ENCODE peak calls at places on chromosome 4, in ten cellular contexts. One of them, this sample, is unnamed.

GRCh38 chr4:70505152-70505748 is 13.1 kb upstream of the AMTN start:
- DNase-seq in progenitor cell of endocrine pancreas: peak
- DNase-seq in ACHN: peak
- DNase-seq in CD4-positive, alpha-beta memory T cell: peak
- DNase-seq in GM06990: peak
- DNase-seq in HepG2: peak
- DNase-seq in EL: peak
- DNase-seq in Kasumi-1: peak
- DNase-seq in AG04449: no peak
- DNase-seq in nephron progenitor cell: peak
- DNase-seq in this sample: no peak

GRCh38 chr4:2924765-2925301 is 38.4 kb downstream of the NOP14 start:
- DNase-seq in progenitor cell of endocrine pancreas: no peak
- DNase-seq in ACHN: no peak
- DNase-seq in CD4-positive, alpha-beta memory T cell: no peak
- DNase-seq in GM06990: no peak
- DNase-seq in HepG2: no peak
- DNase-seq in EL: no peak
- DNase-seq in Kasumi-1: no peak
- DNase-seq in AG04449: no peak
- DNase-seq in nephron progenitor cell: no peak
- DNase-seq in this sample: no peak

GRCh38 chr4:95181446-95182306 is 367.1 kb downstream of the UNC5C start:
- DNase-seq in progenitor cell of endocrine pancreas: no peak
- DNase-seq in ACHN: no peak
- DNase-seq in CD4-positive, alpha-beta memory T cell: peak
- DNase-seq in GM06990: no peak
- DNase-seq in HepG2: no peak
- DNase-seq in EL: no peak
- DNase-seq in Kasumi-1: no peak
- DNase-seq in AG04449: no peak
- DNase-seq in nephron progenitor cell: peak
- DNase-seq in this sample: no peak

GRCh38 chr4:182189107-182189878 is 53.9 kb upstream of the TENM3 start:
- DNase-seq in progenitor cell of endocrine pancreas: no peak
- DNase-seq in ACHN: no peak
- DNase-seq in CD4-positive, alpha-beta memory T cell: no peak
- DNase-seq in GM06990: no peak
- DNase-seq in HepG2: no peak
- DNase-seq in EL: peak
- DNase-seq in Kasumi-1: no peak
- DNase-seq in AG04449: peak
- DNase-seq in nephron progenitor cell: peak
- DNase-seq in this sample: no peak

GRCh38 chr4:149980941-149981340 is 97.3 kb upstream of the DCLK2 start:
- DNase-seq in progenitor cell of endocrine pancreas: no peak
- DNase-seq in ACHN: peak
- DNase-seq in CD4-positive, alpha-beta memory T cell: peak
- DNase-seq in GM06990: peak
- DNase-seq in HepG2: peak
- DNase-seq in EL: peak
- DNase-seq in Kasumi-1: peak
- DNase-seq in AG04449: no peak
- DNase-seq in nephron progenitor cell: peak
- DNase-seq in this sample: no peak

GRCh38 chr4:88865466-88865865 is 167.8 kb upstream of the NAP1L5 start:
- DNase-seq in progenitor cell of endocrine pancreas: no peak
- DNase-seq in ACHN: no peak
- DNase-seq in CD4-positive, alpha-beta memory T cell: no peak
- DNase-seq in GM06990: no peak
- DNase-seq in HepG2: no peak
- DNase-seq in EL: no peak
- DNase-seq in Kasumi-1: no peak
- DNase-seq in AG04449: no peak
- DNase-seq in nephron progenitor cell: no peak
- DNase-seq in this sample: no peak

GRCh38 chr4:7901274-7901845 is 38.3 kb downstream of the AFAP1 start:
- DNase-seq in progenitor cell of endocrine pancreas: no peak
- DNase-seq in ACHN: no peak
- DNase-seq in CD4-positive, alpha-beta memory T cell: no peak
- DNase-seq in GM06990: no peak
- DNase-seq in HepG2: no peak
- DNase-seq in EL: no peak
- DNase-seq in Kasumi-1: no peak
- DNase-seq in AG04449: no peak
- DNase-seq in nephron progenitor cell: no peak
- DNase-seq in this sample: no peak

GRCh38 chr4:8649631-8650261 is 57.2 kb downstream of the CPZ start:
- DNase-seq in progenitor cell of endocrine pancreas: no peak
- DNase-seq in ACHN: no peak
- DNase-seq in CD4-positive, alpha-beta memory T cell: no peak
- DNase-seq in GM06990: no peak
- DNase-seq in HepG2: no peak
- DNase-seq in EL: no peak
- DNase-seq in Kasumi-1: no peak
- DNase-seq in AG04449: no peak
- DNase-seq in nephron progenitor cell: no peak
- DNase-seq in this sample: no peak

GRCh38 chr4:130486841-130487240 is 1390.9 kb downstream of the C4orf33 start:
- DNase-seq in progenitor cell of endocrine pancreas: no peak
- DNase-seq in ACHN: no peak
- DNase-seq in CD4-positive, alpha-beta memory T cell: no peak
- DNase-seq in GM06990: no peak
- DNase-seq in HepG2: no peak
- DNase-seq in EL: no peak
- DNase-seq in Kasumi-1: no peak
- DNase-seq in AG04449: no peak
- DNase-seq in nephron progenitor cell: no peak
- DNase-seq in this sample: no peak

GRCh38 chr4:122666527-122667245 is 45.8 kb upstream of the IL21 start:
- DNase-seq in progenitor cell of endocrine pancreas: no peak
- DNase-seq in ACHN: peak
- DNase-seq in CD4-positive, alpha-beta memory T cell: peak
- DNase-seq in GM06990: no peak
- DNase-seq in HepG2: no peak
- DNase-seq in EL: peak
- DNase-seq in Kasumi-1: no peak
- DNase-seq in AG04449: peak
- DNase-seq in nephron progenitor cell: no peak
- DNase-seq in this sample: no peak

GRCh38 chr4:100786481-100786880 is 268.7 kb upstream of the EMCN start:
- DNase-seq in progenitor cell of endocrine pancreas: no peak
- DNase-seq in ACHN: no peak
- DNase-seq in CD4-positive, alpha-beta memory T cell: no peak
- DNase-seq in GM06990: no peak
- DNase-seq in HepG2: no peak
- DNase-seq in EL: no peak
- DNase-seq in Kasumi-1: no peak
- DNase-seq in AG04449: no peak
- DNase-seq in nephron progenitor cell: no peak
- DNase-seq in this sample: no peak

GRCh38 chr4:55103224-55103623 is 22.2 kb downstream of the KDR start:
- DNase-seq in progenitor cell of endocrine pancreas: no peak
- DNase-seq in ACHN: no peak
- DNase-seq in CD4-positive, alpha-beta memory T cell: no peak
- DNase-seq in GM06990: no peak
- DNase-seq in HepG2: no peak
- DNase-seq in EL: no peak
- DNase-seq in Kasumi-1: no peak
- DNase-seq in AG04449: no peak
- DNase-seq in nephron progenitor cell: no peak
- DNase-seq in this sample: no peak

GRCh38 chr4:114087596-114088230 is 108.3 kb upstream of the ARSJ start:
- DNase-seq in progenitor cell of endocrine pancreas: no peak
- DNase-seq in ACHN: peak
- DNase-seq in CD4-positive, alpha-beta memory T cell: no peak
- DNase-seq in GM06990: no peak
- DNase-seq in HepG2: no peak
- DNase-seq in EL: peak
- DNase-seq in Kasumi-1: no peak
- DNase-seq in AG04449: peak
- DNase-seq in nephron progenitor cell: no peak
- DNase-seq in this sample: no peak

This sample was measured in GF-D8.